ENCODE peak calls at places on chromosomes 6 and 20, in five cellular contexts. Z is right atrium auricular region, J is tibial nerve, X is breast epithelium, T is ovary. P is an unnamed sample.

GRCh38 chr20:64035066-64035932 is 683 bp upstream of the C20orf204 start:
- DNase-seq in Z (no peak), J (no peak), X (no peak), T (no peak), P (no peak)

GRCh38 chr6:18997375-18997826 is 610.3 kb downstream of the RNF144B start:
- DNase-seq in Z (no peak), J (no peak), X (no peak), T (no peak), P (no peak)

GRCh38 chr6:104123227-104123626 is 736.5 kb downstream of the HACE1 start:
- DNase-seq in Z (no peak), J (no peak), X (no peak), T (no peak), P (no peak)

GRCh38 chr6:34386316-34387137 is 5.9 kb downstream of the NUDT3 start:
- DNase-seq in Z (no peak), J (no peak), X (no peak), T (no peak), P (no peak)

GRCh38 chr6:79713701-79714322 is 82.7 kb downstream of the SH3BGRL2 start:
- DNase-seq in Z (no peak), J (no peak), X (no peak), T (peak), P (peak)

GRCh38 chr6:36441307-36441894 is 1.3 kb downstream of the PXT1 start:
- DNase-seq in Z (peak), J (peak), X (peak), T (peak), P (peak)

GRCh38 chr6:108114861-108115597 is 40.5 kb upstream of the OSTM1 start:
- DNase-seq in Z (no peak), J (no peak), X (no peak), T (peak), P (peak)

GRCh38 chr6:14110001-14110818 is 7.4 kb upstream of the CD83 start:
- DNase-seq in Z (no peak), J (no peak), X (no peak), T (no peak), P (no peak)

GRCh38 chr6:38997128-38997761 is 51.3 kb upstream of the GLP1R start:
- DNase-seq in Z (no peak), J (no peak), X (no peak), T (no peak), P (no peak)

GRCh38 chr6:31722173-31722572 is 627 bp upstream of the LY6G6C start:
- DNase-seq in Z (no peak), J (no peak), X (no peak), T (no peak), P (no peak)

GRCh38 chr6:26329763-26330511 is 35.1 kb upstream of the BTN3A2 start:
- DNase-seq in Z (no peak), J (no peak), X (no peak), T (no peak), P (no peak)

GRCh38 chr20:1897486-1897885 is 2.3 kb downstream of the SIRPA start:
- DNase-seq in Z (no peak), J (no peak), X (no peak), T (no peak), P (no peak)

GRCh38 chr6:170178561-170179477 is 112.1 kb downstream of the DLL1 start:
- DNase-seq in Z (peak), J (no peak), X (peak), T (no peak), P (peak)
- H3K27ac ChIP-seq in Z (no peak), J (no peak), X (no peak), T (no peak), P (no peak)

DNA sequence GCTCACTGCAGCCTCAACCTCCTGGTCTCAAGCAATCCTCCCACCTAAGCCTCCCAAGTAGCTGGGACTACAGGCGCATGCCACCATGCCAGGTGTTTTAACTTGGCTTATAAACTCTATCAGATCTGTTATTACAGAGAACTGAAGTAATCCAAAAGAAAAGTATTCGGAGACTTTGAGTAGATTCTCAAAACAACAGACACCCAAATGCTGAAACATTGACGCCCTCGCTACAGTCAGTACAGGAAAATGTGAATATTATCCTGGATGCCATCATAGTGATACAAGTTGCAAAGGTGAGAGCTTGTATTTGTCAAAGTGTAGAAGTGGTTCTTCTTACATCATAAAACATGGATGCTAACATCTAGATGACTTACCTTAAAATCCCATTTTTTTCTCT is 108.7 kb upstream of the EDN1 start:
- DNase-seq in Z (no peak), J (no peak), X (no peak), T (no peak), P (no peak)
- H3K27ac ChIP-seq in Z (no peak), J (no peak), X (no peak), T (no peak), P (no peak)

GRCh38 chr6:1602356-1602713 is 7.4 kb upstream of the FOXC1 start:
- DNase-seq in Z (no peak), J (no peak), X (no peak), T (no peak), P (no peak)
- H3K27ac ChIP-seq in Z (no peak), J (no peak), X (no peak), T (no peak), P (no peak)

GRCh38 chr6:25088513-25088912 is 152.8 kb upstream of the RIPOR2 start:
- DNase-seq in Z (no peak), J (no peak), X (no peak), T (no peak), P (no peak)
- H3K27ac ChIP-seq in Z (peak), J (no peak), X (peak), T (no peak), P (peak)

GRCh38 chr6:116556065-116556464 is 2.5 kb downstream of the CALHM4 start:
- DNase-seq in Z (no peak), J (no peak), X (no peak), T (no peak), P (no peak)
- H3K27ac ChIP-seq in Z (no peak), J (no peak), X (no peak), T (no peak), P (no peak)

GRCh38 chr6:111687652-111688051 is 82.0 kb upstream of the TRAF3IP2 start:
- DNase-seq in Z (no peak), J (no peak), X (no peak), T (no peak), P (no peak)

GRCh38 chr6:111689946-111690345 is 84.3 kb upstream of the TRAF3IP2 start:
- DNase-seq in Z (no peak), J (no peak), X (no peak), T (no peak), P (no peak)

GRCh38 chr6:111692327-111693164 is 86.9 kb upstream of the TRAF3IP2 start:
- DNase-seq in Z (no peak), J (no peak), X (no peak), T (no peak), P (no peak)

GRCh38 chr6:111689419-111689818 is 83.7 kb upstream of the TRAF3IP2 start:
- DNase-seq in Z (no peak), J (no peak), X (no peak), T (no peak), P (no peak)

DNA sequence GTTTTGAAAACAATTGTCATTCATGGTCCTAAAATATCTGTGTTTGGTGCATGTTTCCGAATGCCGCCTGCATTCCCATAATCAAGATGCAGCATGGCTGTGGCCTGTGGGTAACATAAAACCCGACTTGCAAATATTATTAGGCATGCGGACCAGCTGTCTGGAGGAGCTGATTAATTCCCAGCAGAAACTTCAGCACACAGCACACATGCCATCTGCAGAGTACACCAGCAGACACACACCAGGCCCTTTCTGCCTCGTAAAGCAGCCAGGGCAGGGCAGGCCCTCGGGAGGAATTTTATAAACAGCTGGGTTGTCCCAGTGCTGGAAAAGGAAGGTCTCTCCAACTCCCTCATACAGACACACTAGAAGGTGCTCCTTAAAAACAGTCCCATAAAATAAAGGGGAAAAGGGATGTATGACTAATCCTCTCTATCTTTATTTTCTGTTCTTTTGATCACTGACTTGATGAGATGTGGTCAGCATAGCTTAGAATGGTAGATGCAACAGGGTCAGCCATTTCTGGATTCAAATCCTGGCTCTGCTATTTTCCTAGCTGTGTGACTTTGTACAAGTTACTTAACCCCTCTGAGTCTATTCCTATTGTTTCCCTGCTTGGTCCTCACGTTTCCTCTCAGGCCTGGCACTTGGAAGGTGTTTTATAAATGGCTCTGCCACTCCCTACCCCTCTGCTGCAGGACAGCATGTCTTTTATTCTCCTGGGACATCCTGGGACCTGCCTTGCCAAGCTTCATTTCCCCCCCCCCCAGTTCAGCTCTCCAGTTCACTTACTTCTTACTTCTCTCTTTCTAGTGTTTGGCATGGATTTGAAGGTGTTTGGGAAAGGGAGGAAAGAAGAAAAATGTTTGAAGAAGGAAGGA is 85.9 kb upstream of the TRAF3IP2 start:
- DNase-seq in Z (no peak), J (no peak), X (no peak), T (no peak), P (peak)
- H3K27ac ChIP-seq in Z (no peak), J (no peak), X (no peak), T (no peak), P (peak)

GRCh38 chr20:55200317-55200716 is 724.9 kb downstream of the DOK5 start:
- DNase-seq in Z (no peak), J (no peak), X (no peak), T (no peak), P (no peak)
- H3K27ac ChIP-seq in Z (no peak), J (no peak), X (no peak), T (no peak), P (no peak)

DNA sequence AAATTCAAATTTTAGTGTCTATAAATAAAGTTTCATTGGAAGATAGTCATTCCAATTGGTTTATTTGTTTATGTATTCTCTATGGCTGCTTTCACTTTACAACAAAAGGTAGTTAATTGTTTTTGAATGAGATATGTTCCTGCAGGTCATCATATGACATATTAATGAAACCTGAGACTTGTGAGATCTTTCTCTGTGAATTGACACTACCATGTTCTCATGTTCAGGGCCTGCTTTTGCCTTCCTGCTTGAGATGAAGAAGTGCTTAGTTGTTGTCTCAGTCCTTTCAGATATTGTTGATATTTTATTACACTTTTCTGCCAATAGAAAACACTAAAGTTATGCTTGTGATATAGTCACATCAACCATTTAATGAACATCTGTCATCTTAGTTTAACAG is 132.6 kb downstream of the UTRN start:
- DNase-seq in Z (no peak), J (no peak), X (no peak), T (no peak), P (no peak)
- H3K27ac ChIP-seq in Z (no peak), J (peak), X (no peak), T (no peak), P (no peak)

P was measured in uterus.